ENCODE peak calls at places on chromosome 4, in six cellular contexts. P, K, R, D, J and N are unnamed samples.
A peak's percentile ranks its signal among the peaks of the same experiment; 100 is the strongest.

GRCh38 chr4:40317921-40318658 is 17.0 kb upstream of the CHRNA9 start:
- DNase-seq in K (no peak), D (peak; percentile 51), R (no peak), J (no peak), P (no peak), N (no peak)

GRCh38 chr4:55124337-55125076 is 888 bp downstream of the KDR start:
- DNase-seq in P (no peak), D (no peak), J (no peak), K (no peak), R (peak; percentile 9), N (no peak)

GRCh38 chr4:173735585-173735984 is 205.6 kb upstream of the HAND2 start:
- DNase-seq in K (no peak), P (no peak), D (no peak), J (no peak), R (no peak), N (no peak)

GRCh38 chr4:4693258-4693657 is 151.4 kb upstream of the STX18 start:
- DNase-seq in J (no peak), K (no peak), D (peak; percentile 28), R (no peak), P (no peak), N (no peak)

GRCh38 chr4:102333792-102334191 is 11.5 kb downstream of the SLC39A8 start:
- DNase-seq in P (no peak), K (no peak), R (no peak), D (no peak), J (no peak), N (no peak)

GRCh38 chr4:37822220-37822619 is 4.3 kb upstream of the PGM2 start:
- DNase-seq in J (no peak), K (no peak), P (no peak), R (no peak), D (peak; percentile 43), N (no peak)

GRCh38 chr4:81165853-81166430 is 49.1 kb downstream of the PRKG2 start:
- DNase-seq in J (no peak), P (no peak), D (peak; percentile 64), K (no peak), R (no peak), N (no peak)

GRCh38 chr4:176814770-176815169 is 22.0 kb upstream of the VEGFC start:
- DNase-seq in K (no peak), D (no peak), J (no peak), R (no peak), P (no peak), N (no peak)

GRCh38 chr4:6188687-6189305 is 11.6 kb downstream of the JAKMIP1 start:
- DNase-seq in J (no peak), K (no peak), R (no peak), P (peak; percentile 28), D (no peak), N (no peak)

GRCh38 chr4:104728380-104729122 is 233.9 kb upstream of the CXXC4 start:
- DNase-seq in K (no peak), D (peak; percentile 98), R (no peak), P (no peak), J (peak; percentile 51), N (no peak)

GRCh38 chr4:76377481-76377901 is 43.5 kb downstream of the CCDC158 start:
- DNase-seq in D (no peak), J (no peak), R (no peak), P (no peak), K (no peak), N (no peak)

GRCh38 chr4:181796502-181796901 is 446.7 kb upstream of the TENM3 start:
- DNase-seq in P (no peak), R (no peak), D (peak; percentile 77), K (no peak), J (no peak), N (no peak)

GRCh38 chr4:133151301-133151680 is 2.2 kb downstream of the PCDH10 start:
- DNase-seq in D (no peak), R (no peak), J (no peak), P (peak; percentile 61), K (no peak), N (no peak)

GRCh38 chr4:148112231-148112982 is 329.8 kb downstream of the NR3C2 start:
- DNase-seq in K (no peak), R (no peak), J (no peak), D (peak; percentile 22), P (no peak), N (no peak)

GRCh38 chr4:31041385-31041784 is 321.2 kb downstream of the PCDH7 start:
- DNase-seq in K (no peak), R (no peak), D (no peak), J (no peak), P (no peak), N (no peak)

GRCh38 chr4:126630171-126630570 is 1002.6 kb upstream of the INTU start:
- DNase-seq in R (no peak), J (no peak), P (no peak), D (no peak), K (no peak), N (no peak)

GRCh38 chr4:113871080-113871479 is 108.4 kb downstream of the ARSJ start:
- DNase-seq in J (no peak), K (no peak), R (no peak), D (no peak), P (no peak), N (no peak)

GRCh38 chr4:147683172-147683571 is 791 bp downstream of the PRMT9 start:
- DNase-seq in P (peak; percentile 42), J (no peak), R (no peak), K (no peak), D (peak; percentile 17), N (no peak)

GRCh38 chr4:3480528-3481112 is 17.5 kb downstream of the DOK7 start:
- DNase-seq in D (peak; percentile 50), P (peak; percentile 22), R (peak; percentile 100), J (peak; percentile 47), K (peak; percentile 35), N (no peak)

GRCh38 chr4:48250343-48250742 is 19.3 kb downstream of the TEC start:
- DNase-seq in P (no peak), J (no peak), K (no peak), D (no peak), R (no peak), N (no peak)

GRCh38 chr4:105551968-105552746 is at the start of gene ARHGEF38:
- DNase-seq in R (no peak), J (no peak), K (no peak), D (peak; percentile 66), P (no peak), N (peak; percentile 87)

GRCh38 chr4:2570551-2571222 is 34.2 kb downstream of the FAM193A start:
- DNase-seq in P (no peak), J (no peak), K (peak; percentile 51), R (no peak), D (no peak), N (no peak)

GRCh38 chr4:82561745-82562552 is at the start of gene TMEM150C:
- DNase-seq in K (no peak), J (peak; percentile 45), R (peak; percentile 35), D (peak; percentile 6), P (no peak), N (no peak)

GRCh38 chr4:80197601-80198444 is 520 bp downstream of the PRDM8 start:
- DNase-seq in D (no peak), K (no peak), P (peak; percentile 94), R (no peak), J (no peak), N (no peak)

GRCh38 chr4:173287486-173287885 is 46.7 kb downstream of the HMGB2 start:
- DNase-seq in D (no peak), J (no peak), K (no peak), R (no peak), P (no peak), N (no peak)

GRCh38 chr4:17681921-17682566 is 67.6 kb downstream of the MED28 start:
- DNase-seq in P (no peak), D (no peak), K (no peak), J (no peak), R (no peak), N (no peak)

GRCh38 chr4:82799006-82799881 is 648 bp upstream of the SCD5 start:
- DNase-seq in K (no peak), D (no peak), R (no peak), J (no peak), P (no peak), N (no peak)

GRCh38 chr4:55132775-55133174 is 7.4 kb upstream of the KDR start:
- DNase-seq in P (no peak), J (no peak), K (no peak), R (no peak), D (no peak), N (no peak)

GRCh38 chr4:4271912-4272311 is 18.0 kb downstream of the LYAR start:
- DNase-seq in D (no peak), K (no peak), R (no peak), P (no peak), J (no peak), N (no peak)

GRCh38 chr4:7075962-7076693 is 8.3 kb upstream of the GRPEL1 start:
- DNase-seq in K (no peak), R (no peak), D (no peak), J (no peak), P (no peak), N (no peak)

GRCh38 chr4:100786481-100786880 is 268.7 kb upstream of the EMCN start:
- DNase-seq in K (no peak), D (no peak), J (no peak), P (no peak), R (no peak), N (no peak)

GRCh38 chr4:76753814-76754213 is 144.1 kb downstream of the SOWAHB start:
- DNase-seq in K (no peak), J (no peak), D (peak; percentile 80), R (peak; percentile 12), P (no peak), N (no peak)

GRCh38 chr4:111556141-111556781 is 589.0 kb upstream of the FAM241A start:
- DNase-seq in K (no peak), J (no peak), P (no peak), D (no peak), R (no peak), N (no peak)

GRCh38 chr4:152534541-152535231 is 1.2 kb downstream of the FBXW7 start:
- DNase-seq in P (no peak), J (no peak), K (peak; percentile 33), R (peak; percentile 15), D (no peak), N (no peak)

GRCh38 chr4:1398686-1399507 is 7.3 kb downstream of the NKX1-1 start:
- DNase-seq in P (no peak), K (no peak), D (no peak), R (no peak), J (no peak), N (no peak)

GRCh38 chr4:119286377-119287002 is 35.4 kb downstream of the FABP2 start:
- DNase-seq in D (peak; percentile 69), J (no peak), K (no peak), P (peak; percentile 75), R (no peak), N (no peak)

GRCh38 chr4:60249784-60250183 is 950.3 kb upstream of the ADGRL3 start:
- DNase-seq in D (no peak), K (no peak), P (no peak), J (no peak), R (no peak), N (no peak)

GRCh38 chr4:25253072-25253447 is 19.2 kb downstream of the PI4K2B start:
- DNase-seq in D (peak; percentile 18), K (no peak), J (no peak), R (no peak), P (no peak), N (no peak)

GRCh38 chr4:58453956-58454355 is 1343.8 kb upstream of the IGFBP7 start:
- DNase-seq in R (no peak), K (no peak), D (no peak), J (no peak), P (no peak), N (no peak)